ENCODE peak calls at places on chromosomes 6 and 20, in six cellular contexts. Y is IMR-90, N is H1, F is neuronal stem cell, G is mesendoderm, E is trophoblast cell. A is an unnamed sample.

GRCh38 chr6:52514514-52514913 is 62.3 kb downstream of the TRAM2 start:
- DNase-seq in N (no peak), Y (peak; percentile 81), E (peak; percentile 61), F (no peak), G (peak; percentile 92), A (peak; percentile 79)

GRCh38 chr6:1110935-1111334 is 201.0 kb upstream of the FOXQ1 start:
- DNase-seq in Y (no peak), F (no peak), G (peak; percentile 9), N (peak; percentile 4), E (peak; percentile 47), A (no peak)

GRCh38 chr6:105136433-105137350 is 43.1 kb downstream of the POPDC3 start:
- DNase-seq in F (peak; percentile 66), G (peak; percentile 64), E (peak; percentile 57), N (peak; percentile 78), Y (peak; percentile 59), A (peak; percentile 77)

GRCh38 chr20:38372830-38373229 is 26.5 kb downstream of the LBP start:
- DNase-seq in N (no peak), E (no peak), G (no peak), Y (no peak), F (no peak), A (no peak)

GRCh38 chr6:157517601-157518359 is 136.8 kb downstream of the ZDHHC14 start:
- DNase-seq in E (no peak), F (no peak), G (no peak), Y (no peak), N (no peak), A (no peak)

GRCh38 chr6:75203721-75204120 is 2.1 kb downstream of the COL12A1 start:
- DNase-seq in F (no peak), G (no peak), N (no peak), Y (peak; percentile 36), E (peak; percentile 59), A (no peak)

GRCh38 chr6:168541307-168541706 is 100.3 kb downstream of the SMOC2 start:
- DNase-seq in N (no peak), F (no peak), G (no peak), Y (no peak), E (peak; percentile 47), A (no peak)

GRCh38 chr6:165404703-165405102 is 95.3 kb upstream of the C6orf118 start:
- DNase-seq in F (no peak), N (no peak), G (no peak), E (peak; percentile 39), Y (peak; percentile 5), A (peak; percentile 40)

GRCh38 chr6:12543953-12544352 is 172.6 kb upstream of the PHACTR1 start:
- DNase-seq in F (no peak), E (no peak), N (no peak), G (no peak), Y (no peak), A (no peak)

GRCh38 chr6:152026291-152026690 is 218.8 kb downstream of the ESR1 start:
- DNase-seq in G (no peak), F (no peak), Y (no peak), N (no peak), E (no peak), A (no peak)
- H3K4me3 ChIP-seq in G (no peak overlapping the region), F (no peak overlapping the region), Y (no peak overlapping the region), N (no peak overlapping the region), E (no peak overlapping the region), A (no peak overlapping the region)

GRCh38 chr20:50792708-50793574 is 1.9 kb upstream of the BCAS4 start:
- DNase-seq in F (no peak), E (no peak), N (no peak), G (no peak), Y (no peak), A (no peak)

GRCh38 chr20:50788868-50789125 is 6.1 kb upstream of the BCAS4 start:
- DNase-seq in G (no peak), F (no peak), Y (no peak), N (no peak), E (no peak), A (no peak)

GRCh38 chr20:50789968-50790650 is 4.8 kb upstream of the BCAS4 start:
- DNase-seq in N (no peak), F (no peak), Y (no peak), E (no peak), G (no peak), A (no peak)

GRCh38 chr20:50788045-50788867 is 6.6 kb upstream of the BCAS4 start:
- DNase-seq in N (no peak), E (peak; percentile 44), F (no peak), G (peak; percentile 40), Y (peak; percentile 68), A (no peak)

GRCh38 chr20:50790651-50791277 is 4.1 kb upstream of the BCAS4 start:
- DNase-seq in N (peak; percentile 93), E (peak; percentile 95), Y (peak; percentile 85), F (peak; percentile 76), G (peak; percentile 96), A (peak; percentile 85)
- H2BK120ac ChIP-seq in N (no peak overlapping the region), E (peak overlapping the region; percentile 87), Y (peak overlapping the region; percentile 89), F (peak overlapping the region; percentile 2), G (no peak overlapping the region), A (peak overlapping the region; percentile 98)

GRCh38 chr6:41937472-41937871 is 4.1 kb downstream of the CCND3 start:
- DNase-seq in N (no peak), F (no peak), Y (no peak), E (no peak), G (no peak), A (no peak)
- H3K4me3 ChIP-seq in N (no peak overlapping the region), F (no peak overlapping the region), Y (no peak overlapping the region), E (no peak overlapping the region), G (no peak overlapping the region), A (no peak overlapping the region)

GRCh38 chr20:21213691-21214090 is 87.8 kb downstream of the KIZ start:
- DNase-seq in F (no peak), E (no peak), N (no peak), G (no peak), Y (no peak), A (no peak)
- H2BK120ac ChIP-seq in F (no peak overlapping the region), E (no peak overlapping the region), N (peak overlapping the region; percentile 7), G (no peak overlapping the region), Y (no peak overlapping the region), A (no peak overlapping the region)

A was measured in mesenchymal stem cell.